ENCODE peak calls at places on chromosomes 11 and 22, in ten cellular contexts. N, E, G, Z, I, Y, D, O, T and H are unnamed samples. For H3K36me3, the result is how much of the 10 kb centered on the place peaks cover.

GRCh38 chr22:40533712-40534378 is 102.7 kb downstream of the MRTFA start:
- DNase-seq in N (peak), E (peak), G (no peak), Z (peak), I (peak), Y (no peak), D (no peak), O (no peak), T (no peak), H (peak)

GRCh38 chr11:22522225-22522624 is 103.4 kb downstream of the FANCF start:
- DNase-seq in N (no peak), E (no peak), G (no peak), Z (no peak), I (no peak), Y (no peak), D (no peak), O (no peak), T (no peak), H (no peak)

GRCh38 chr22:22076361-22076760 is 93.8 kb upstream of the TOP3B start:
- DNase-seq in N (no peak), E (no peak), G (no peak), Z (no peak), I (no peak), Y (no peak), D (no peak), O (no peak), T (no peak), H (peak)

GRCh38 chr11:88357323-88358039 is 19.9 kb upstream of the CTSC start:
- DNase-seq in N (no peak), E (no peak), G (no peak), Z (no peak), I (peak), Y (no peak), D (no peak), O (no peak), T (no peak), H (no peak)

GRCh38 chr11:18171377-18172000 is 1.1 kb upstream of the MRGPRX4 start:
- DNase-seq in N (no peak), E (peak), G (no peak), Z (no peak), I (peak), Y (no peak), D (no peak), O (no peak), T (no peak), H (no peak)

GRCh38 chr22:30921108-30921507 is 47.5 kb downstream of the MORC2 start:
- DNase-seq in N (no peak), E (no peak), G (no peak), Z (no peak), I (no peak), Y (no peak), D (no peak), O (no peak), T (no peak), H (no peak)

GRCh38 chr11:100677796-100678195 is 9.3 kb upstream of the ARHGAP42 start:
- DNase-seq in N (no peak), E (no peak), G (no peak), Z (no peak), I (no peak), Y (no peak), D (no peak), O (no peak), T (no peak), H (no peak)

GRCh38 chr11:7609015-7609414 is 64.3 kb downstream of the CYB5R2 start:
- DNase-seq in N (no peak), E (no peak), G (no peak), Z (no peak), I (no peak), Y (no peak), D (no peak), O (no peak), T (no peak), H (no peak)

GRCh38 chr11:6609502-6610015 is 2.5 kb downstream of the TAF10 start:
- DNase-seq in N (no peak), E (no peak), G (no peak), Z (no peak), I (no peak), Y (peak), D (no peak), O (no peak), T (no peak), H (no peak)

GRCh38 chr11:9448576-9449352 is 12.0 kb upstream of the ZNF143 start:
- DNase-seq in N (no peak), E (no peak), G (no peak), Z (no peak), I (no peak), Y (no peak), D (no peak), O (no peak), T (no peak), H (no peak)

DNA sequence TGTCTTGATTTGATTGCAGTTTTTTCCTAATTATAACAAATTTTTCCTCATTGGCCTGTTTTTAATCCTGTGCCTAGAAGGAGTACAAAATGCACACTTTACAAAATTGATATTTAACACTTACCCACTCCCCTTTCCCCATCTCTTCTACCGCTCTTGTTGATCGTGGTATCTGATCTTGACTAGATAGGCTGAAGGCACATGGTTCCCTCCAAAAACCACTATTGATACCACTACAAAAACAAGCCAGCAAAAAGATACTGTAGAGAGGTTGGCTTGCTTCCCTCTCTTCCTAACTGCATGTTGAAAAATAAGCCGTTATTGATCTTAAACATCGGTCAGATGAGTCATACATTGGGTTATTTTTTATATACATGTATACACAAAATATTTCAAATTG is 14.6 kb upstream of the ZNF143 start:
- DNase-seq in N (no peak), E (no peak), G (no peak), Z (no peak), I (no peak), Y (no peak), D (no peak), O (no peak), T (no peak), H (no peak)
- H3K36me3 ChIP-seq in N (under half), E (half or more), G (under half), Z (under half), I (half or more), Y (under half), D (under half), O (under half), T (under half), H (half or more)

GRCh38 chr11:66004186-66004585 is 1.9 kb downstream of the BANF1 start:
- DNase-seq in N (no peak), E (no peak), G (no peak), Z (no peak), I (no peak), Y (no peak), D (no peak), O (no peak), T (no peak), H (no peak)

GRCh38 chr11:66002648-66003225 is 434 bp downstream of the BANF1 start:
- DNase-seq in N (peak), E (no peak), G (no peak), Z (peak), I (peak), Y (peak), D (no peak), O (peak), T (no peak), H (peak)

GRCh38 chr11:66001941-66002647 is at the start of the genes BANF1 and EIF1AD:
- DNase-seq in N (peak), E (peak), G (peak), Z (peak), I (peak), Y (peak), D (peak), O (peak), T (peak), H (peak)

GRCh38 chr11:66006134-66006890 is 4.0 kb downstream of the BANF1 start:
- DNase-seq in N (no peak), E (no peak), G (no peak), Z (no peak), I (no peak), Y (no peak), D (no peak), O (no peak), T (no peak), H (no peak)

GRCh38 chr11:66003291-66003690 is 988 bp downstream of the BANF1 start:
- DNase-seq in N (no peak), E (no peak), G (no peak), Z (no peak), I (no peak), Y (no peak), D (no peak), O (peak), T (no peak), H (no peak)
- H3K4me3 ChIP-seq in N (peak), E (peak), G (peak), Z (peak), I (peak), Y (peak), D (peak), O (peak), T (peak), H (peak)

GRCh38 chr11:62567018-62567633 is 6.6 kb downstream of the EEF1G start:
- DNase-seq in N (no peak), E (no peak), G (no peak), Z (no peak), I (no peak), Y (no peak), D (peak), O (no peak), T (no peak), H (no peak)
- H3K36me3 ChIP-seq in N (under half), E (half or more), G (under half), Z (under half), I (half or more), Y (under half), D (half or more), O (under half), T (under half), H (half or more)

DNA sequence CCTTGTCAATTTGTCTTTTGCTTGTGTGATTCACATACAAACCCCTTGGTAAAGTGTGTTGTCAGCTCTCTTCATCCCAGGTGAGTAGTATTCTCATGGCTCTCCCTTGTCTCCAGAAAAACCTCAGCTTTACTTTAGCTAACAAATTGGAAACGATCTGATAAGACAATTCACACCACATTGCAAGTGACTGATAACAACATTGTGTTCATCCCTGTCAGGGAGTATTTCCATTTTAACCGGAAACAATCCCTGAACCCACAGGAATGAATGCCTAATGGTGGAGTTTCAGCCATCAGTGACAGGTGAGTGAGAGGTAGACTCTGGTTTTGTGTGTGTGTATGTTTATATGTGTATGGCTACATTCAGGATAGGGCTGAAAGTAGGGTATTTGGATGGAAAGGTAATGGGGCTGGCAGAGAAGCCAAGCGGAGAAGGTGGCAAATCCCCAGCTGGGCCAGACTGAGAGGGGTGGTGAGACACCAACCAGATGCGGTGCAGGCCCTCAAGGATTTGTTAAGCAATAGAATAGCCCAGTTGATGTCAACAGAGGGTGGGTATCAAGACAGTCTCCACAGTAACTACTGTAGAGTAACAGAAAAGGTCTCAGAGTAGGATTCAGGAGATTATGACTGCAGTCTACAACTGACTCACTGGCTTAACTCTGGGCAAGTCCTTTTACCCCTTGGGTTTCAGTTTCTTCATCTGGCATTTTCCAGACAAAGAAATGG is 7.6 kb downstream of the LRRC51 start:
- DNase-seq in N (no peak), E (no peak), G (no peak), Z (no peak), I (no peak), Y (no peak), D (no peak), O (no peak), T (no peak), H (no peak)
- H3K4me3 ChIP-seq in N (no peak), E (no peak), G (no peak), Z (no peak), I (no peak), Y (no peak), D (no peak), O (no peak), T (no peak), H (no peak)

DNA sequence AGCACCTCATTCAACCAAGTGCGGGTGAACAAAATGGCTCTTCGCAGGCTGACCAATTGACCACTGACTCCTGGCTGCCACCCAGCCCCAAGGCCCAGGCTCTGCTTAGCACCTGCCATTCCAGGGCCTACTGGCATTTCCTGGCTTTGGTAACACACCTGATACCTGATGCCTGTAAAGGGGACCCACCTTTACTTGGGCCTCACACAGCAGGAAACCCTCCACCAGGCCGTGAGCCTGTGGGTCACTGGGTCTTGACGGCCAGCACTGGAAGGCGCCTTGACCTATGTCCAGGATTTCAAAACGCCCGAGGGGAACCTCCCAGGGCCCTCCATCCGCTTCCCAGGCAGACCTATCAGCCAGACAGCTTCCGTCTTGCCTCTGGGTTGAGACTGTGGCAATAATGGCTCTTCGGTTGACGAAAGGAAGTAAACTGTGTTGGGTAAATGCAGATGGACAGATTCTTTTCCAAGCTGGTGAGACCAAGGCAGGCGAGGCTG is 16.8 kb upstream of the TMEM184B start:
- DNase-seq in N (no peak), E (no peak), G (no peak), Z (no peak), I (no peak), Y (no peak), D (no peak), O (no peak), T (no peak), H (no peak)
- H3K36me3 ChIP-seq in N (under half), E (under half), G (under half), Z (under half), I (under half), Y (under half), D (under half), O (under half), T (under half), H (under half)

GRCh38 chr11:73366953-73367352 is 9.2 kb upstream of the RELT start:
- DNase-seq in N (no peak), E (no peak), G (no peak), Z (no peak), I (no peak), Y (no peak), D (no peak), O (no peak), T (no peak), H (no peak)

GRCh38 chr11:73367482-73368024 is 8.6 kb upstream of the RELT start:
- DNase-seq in N (no peak), E (no peak), G (no peak), Z (no peak), I (no peak), Y (no peak), D (no peak), O (no peak), T (no peak), H (no peak)

GRCh38 chr11:73363147-73363546 is 13.1 kb upstream of the RELT start:
- DNase-seq in N (no peak), E (no peak), G (no peak), Z (no peak), I (no peak), Y (no peak), D (no peak), O (peak), T (no peak), H (no peak)

GRCh38 chr11:73366265-73366610 is 10.0 kb upstream of the RELT start:
- DNase-seq in N (no peak), E (no peak), G (no peak), Z (no peak), I (no peak), Y (no peak), D (no peak), O (no peak), T (no peak), H (no peak)

DNA sequence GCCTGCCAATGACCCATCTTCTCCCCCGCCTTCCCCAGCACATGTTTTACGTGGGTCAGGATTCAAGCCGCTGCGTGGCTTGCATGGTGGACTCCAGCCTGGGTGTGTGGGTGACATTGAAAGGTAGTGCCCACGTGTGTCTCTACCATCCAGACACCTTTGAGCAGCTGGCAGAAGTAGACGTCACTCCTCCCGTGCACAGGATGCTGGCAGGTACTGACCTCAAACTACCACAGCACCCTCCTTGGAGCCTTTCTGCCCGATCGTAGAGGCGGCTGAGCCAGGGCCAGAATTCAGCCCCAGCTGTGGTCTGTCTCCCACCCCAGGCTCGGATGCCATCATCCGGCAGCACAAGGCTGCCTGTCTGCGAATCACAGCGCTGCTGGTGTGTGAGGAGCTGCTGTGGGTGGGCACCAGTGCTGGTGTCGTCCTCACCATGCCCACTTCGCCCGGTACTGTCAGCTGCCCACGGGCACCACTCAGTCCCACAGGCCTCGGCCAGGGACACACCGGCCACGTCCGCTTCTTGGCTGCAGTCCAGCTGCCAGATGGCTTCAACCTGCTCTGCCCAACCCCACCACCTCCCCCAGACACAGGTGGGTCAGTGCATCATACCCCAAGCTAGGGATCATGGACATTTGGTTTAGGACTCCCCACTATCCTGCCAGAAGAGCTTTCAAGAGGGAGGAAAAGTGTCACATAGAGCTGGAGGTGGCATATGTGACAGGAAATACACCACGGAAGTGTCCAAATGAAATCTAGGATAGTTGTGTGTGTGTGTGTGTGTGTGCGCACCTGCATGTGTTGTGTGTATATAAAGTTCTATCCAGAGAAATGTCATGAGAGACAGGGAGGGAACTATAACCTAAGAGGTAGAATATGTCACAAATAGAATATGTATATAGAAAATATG is 10.6 kb upstream of the RELT start:
- DNase-seq in N (no peak), E (no peak), G (no peak), Z (no peak), I (no peak), Y (no peak), D (peak), O (no peak), T (no peak), H (no peak)
- H3K4me3 ChIP-seq in N (no peak), E (no peak), G (no peak), Z (no peak), I (no peak), Y (no peak), D (no peak), O (no peak), T (no peak), H (no peak)

GRCh38 chr11:116262370-116262769 is 510.4 kb downstream of the BUD13 start:
- DNase-seq in N (no peak), E (no peak), G (no peak), Z (no peak), I (no peak), Y (no peak), D (no peak), O (no peak), T (no peak), H (no peak)
- H3K36me3 ChIP-seq in N (under half), E (under half), G (under half), Z (under half), I (under half), Y (under half), D (under half), O (under half), T (under half), H (under half)

GRCh38 chr11:57638005-57638760 is 11.5 kb downstream of the YPEL4 start:
- DNase-seq in N (peak), E (no peak), G (peak), Z (no peak), I (peak), Y (no peak), D (no peak), O (peak), T (peak), H (peak)

GRCh38 chr11:57640068-57640800 is 9.5 kb downstream of the YPEL4 start:
- DNase-seq in N (no peak), E (no peak), G (no peak), Z (no peak), I (no peak), Y (no peak), D (no peak), O (no peak), T (no peak), H (no peak)

GRCh38 chr11:57637626-57638004 is 12.1 kb downstream of the YPEL4 start:
- DNase-seq in N (no peak), E (no peak), G (no peak), Z (no peak), I (no peak), Y (no peak), D (no peak), O (no peak), T (no peak), H (no peak)

GRCh38 chr11:57639321-57640067 is 10.2 kb downstream of the YPEL4 start:
- DNase-seq in N (no peak), E (no peak), G (no peak), Z (no peak), I (peak), Y (no peak), D (no peak), O (no peak), T (no peak), H (peak)

DNA sequence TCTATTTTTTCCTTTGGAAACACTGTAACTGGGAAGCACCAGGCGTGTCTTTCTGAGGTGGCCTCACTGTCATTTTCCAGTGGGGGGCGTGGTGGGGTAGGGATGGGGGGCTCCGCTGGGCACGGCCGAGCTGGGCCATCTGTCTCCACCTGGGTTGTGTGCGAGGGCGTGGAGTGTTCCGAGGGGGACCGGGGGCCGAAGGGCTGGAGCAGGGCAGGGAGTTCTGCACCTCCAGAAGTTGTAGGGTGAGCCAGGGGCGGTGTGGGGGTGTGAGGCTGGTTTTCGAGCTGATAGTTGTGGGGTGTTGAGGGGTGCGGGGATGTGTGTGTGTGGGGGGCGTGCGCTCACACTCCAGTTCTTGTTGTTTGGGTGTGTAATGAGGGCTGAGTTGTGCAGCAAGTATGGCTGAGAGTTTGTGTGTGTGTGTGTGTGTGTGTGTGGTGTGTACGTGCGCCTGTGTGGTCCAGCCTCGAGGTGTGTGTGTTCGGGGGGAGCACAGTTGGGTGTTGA is 10.8 kb downstream of the YPEL4 start:
- DNase-seq in N (no peak), E (no peak), G (no peak), Z (no peak), I (no peak), Y (no peak), D (no peak), O (peak), T (no peak), H (no peak)
- H3K4me3 ChIP-seq in N (peak), E (no peak), G (peak), Z (peak), I (peak), Y (peak), D (peak), O (peak), T (peak), H (peak)

GRCh38 chr22:49776053-49776511 is 51.6 kb downstream of the BRD1 start:
- DNase-seq in N (no peak), E (no peak), G (no peak), Z (no peak), I (no peak), Y (no peak), D (no peak), O (no peak), T (no peak), H (no peak)
- H3K36me3 ChIP-seq in N (under half), E (under half), G (under half), Z (under half), I (under half), Y (under half), D (under half), O (under half), T (under half), H (under half)